ENCODE peak calls at places on chromosomes 13 and 19, in four cellular contexts. U is activated T-cell treated with anti-CD3 and anti-CD28 coated beads for 24 hours, R is MG63, M is head of caudate nucleus. K is an unnamed sample.

GRCh38 chr13:105403065-105403464 is 1132.4 kb downstream of the EFNB2 start:
- DNase-seq in U (no peak), R (no peak), M (no peak), K (no peak)

GRCh38 chr13:112119192-112120030 is 52.5 kb downstream of the SOX1 start:
- DNase-seq in U (no peak), R (no peak), M (no peak), K (no peak)

GRCh38 chr19:49749055-49749716 is 13.9 kb downstream of the TSKS start:
- DNase-seq in U (no peak), R (peak), M (no peak), K (no peak)

GRCh38 chr19:12946092-12946845 is 607 bp downstream of the RAD23A start:
- DNase-seq in U (peak), R (peak), M (no peak), K (peak)

GRCh38 chr19:17419154-17419490 is 725 bp upstream of the MVB12A start:
- DNase-seq in U (no peak), R (no peak), M (no peak), K (peak)

GRCh38 chr19:8224394-8225145 is 15.4 kb downstream of the CERS4 start:
- DNase-seq in U (no peak), R (peak), M (no peak), K (peak)

GRCh38 chr19:47446534-47447469 is 24.9 kb downstream of the SLC8A2 start:
- DNase-seq in U (no peak), R (no peak), M (no peak), K (peak)

GRCh38 chr13:44815507-44816074 is 173.7 kb downstream of the NUFIP1 start:
- DNase-seq in U (peak), R (peak), M (peak), K (peak)

GRCh38 chr19:7013678-7014077 is 7.6 kb downstream of the MBD3L2B start:
- DNase-seq in U (no peak), R (peak), M (no peak), K (peak)

GRCh38 chr19:7679017-7679720 is 1.5 kb upstream of the TRAPPC5 start:
- DNase-seq in U (peak), R (no peak), M (peak), K (no peak)

GRCh38 chr13:43802511-43802910 is 15.7 kb upstream of the ENOX1 start:
- DNase-seq in U (no peak), R (no peak), M (no peak), K (no peak)

GRCh38 chr13:30870916-30871712 is 35.0 kb upstream of the MEDAG start:
- DNase-seq in U (no peak), R (no peak), M (no peak), K (no peak)

GRCh38 chr19:2244486-2244885 is 4.6 kb upstream of the AMH start:
- DNase-seq in U (no peak), R (no peak), M (no peak), K (no peak)

GRCh38 chr19:21328402-21328801 is 808 bp downstream of the ZNF708 start:
- DNase-seq in U (no peak), R (no peak), M (no peak), K (no peak)

GRCh38 chr19:32018014-32018413 is 327.4 kb upstream of the ZNF507 start:
- DNase-seq in U (no peak), R (peak), M (no peak), K (peak)

GRCh38 chr19:38596057-38596981 is 21.4 kb downstream of the MAP4K1 start:
- DNase-seq in U (no peak), R (no peak), M (peak), K (peak)

GRCh38 chr13:105737688-105738087 is 797.8 kb downstream of the EFNB2 start:
- DNase-seq in U (no peak), R (no peak), M (no peak), K (no peak)

GRCh38 chr13:86856996-86857395 is 814.2 kb upstream of the SLITRK5 start:
- DNase-seq in U (no peak), R (peak), M (no peak), K (peak)

GRCh38 chr13:36418022-36418805 is 14.1 kb upstream of the CCNA1 start:
- DNase-seq in U (no peak), R (peak), M (no peak), K (peak)

GRCh38 chr13:81089758-81090157 is 748.8 kb upstream of the SPRY2 start:
- DNase-seq in U (no peak), R (no peak), M (no peak), K (no peak)

GRCh38 chr13:110524484-110525254 is 36.9 kb downstream of the RAB20 start:
- DNase-seq in U (no peak), R (no peak), M (no peak), K (peak)

GRCh38 chr13:25375727-25376358 is 4.1 kb downstream of the ATP8A2 start:
- DNase-seq in U (peak), R (no peak), M (no peak), K (peak)

GRCh38 chr19:37999309-38000213 is 92.6 kb downstream of the SIPA1L3 start:
- DNase-seq in U (no peak), R (peak), M (no peak), K (peak)

GRCh38 chr19:40321076-40321475 is 27.1 kb downstream of the C19orf47 start:
- DNase-seq in U (no peak), R (no peak), M (no peak), K (no peak)

GRCh38 chr19:17567940-17568339 is 12.5 kb downstream of the COLGALT1 start:
- DNase-seq in U (no peak), R (no peak), M (no peak), K (no peak)

K was measured in Daoy.